ENCODE peak calls at places on chromosomes 2 and 18, in nine cellular contexts. P is AG08396; T is GM23248; Y is A549; H is stimulated activated CD4-positive, alpha-beta T cell treated with anti-CD3 and anti-CD28 coated beads, Interleukin-15, amount 100 ng/mL, for 1 hour; U is fibroblast of the conjunctiva; C is GM04504; W is NCI-H774; L is astrocyte of the spinal cord. N is an unnamed sample.

GRCh38 chr18:66616523-66616983 is 12.7 kb upstream of the CDH19 start:
- DNase-seq in P (no peak), T (no peak), Y (no peak), H (no peak), U (no peak), C (no peak), W (no peak), L (no peak), N (peak)

GRCh38 chr2:54526226-54526879 is 70.2 kb downstream of the SPTBN1 start:
- DNase-seq in P (no peak), T (no peak), Y (no peak), H (no peak), U (no peak), C (no peak), W (no peak), L (no peak), N (no peak)

GRCh38 chr2:210207929-210208328 is 17.3 kb downstream of the ACADL start:
- DNase-seq in P (no peak), T (no peak), Y (no peak), H (no peak), U (no peak), C (no peak), W (no peak), L (no peak), N (no peak)

GRCh38 chr2:75539955-75540716 is 20.6 kb downstream of the EVA1A start:
- DNase-seq in P (no peak), T (peak), Y (no peak), H (no peak), U (peak), C (no peak), W (no peak), L (no peak), N (no peak)

GRCh38 chr2:169828141-169828811 is 1.0 kb downstream of the UBR3 start:
- DNase-seq in P (peak), T (peak), Y (no peak), H (no peak), U (no peak), C (no peak), W (no peak), L (peak), N (peak)

GRCh38 chr2:68719912-68720311 is 14.7 kb upstream of the ARHGAP25 start:
- DNase-seq in P (no peak), T (no peak), Y (no peak), H (no peak), U (no peak), C (no peak), W (no peak), L (no peak), N (no peak)

GRCh38 chr2:240462073-240462703 is 26.7 kb downstream of the GPC1 start:
- DNase-seq in P (no peak), T (no peak), Y (no peak), H (no peak), U (no peak), C (no peak), W (no peak), L (no peak), N (no peak)

GRCh38 chr2:17588031-17588430 is 47.5 kb downstream of the VSNL1 start:
- DNase-seq in P (no peak), T (no peak), Y (no peak), H (no peak), U (no peak), C (no peak), W (no peak), L (peak), N (no peak)

GRCh38 chr2:28578768-28579167 is 82.9 kb downstream of the PLB1 start:
- DNase-seq in P (no peak), T (no peak), Y (no peak), H (no peak), U (no peak), C (no peak), W (no peak), L (no peak), N (no peak)